ENCODE peak calls at places on chromosomes 16 and 17, in seven cellular contexts. One of them, this sample, is unnamed.
A peak's percentile ranks its signal among the peaks of the same experiment; 100 is the strongest.

GRCh38 chr16:27844826-27845225 is 218.7 kb downstream of the GSG1L start:
- DNase-seq in heart left ventricle: no peak
- DNase-seq in PC-3: no peak
- DNase-seq in GM23338: no peak
- DNase-seq in neural progenitor cell: no peak
- DNase-seq in SJCRH30: no peak
- DNase-seq in CD8-positive, alpha-beta memory T cell: no peak
- DNase-seq in this sample: no peak

GRCh38 chr17:46794318-46794717 is 24.2 kb downstream of the WNT3 start:
- DNase-seq in GM23338: no peak
- DNase-seq in CD8-positive, alpha-beta memory T cell: no peak
- DNase-seq in neural progenitor cell: no peak
- DNase-seq in PC-3: no peak
- DNase-seq in SJCRH30: no peak
- DNase-seq in heart left ventricle: no peak
- DNase-seq in this sample: no peak

GRCh38 chr17:34692932-34693331 is 113.5 kb downstream of the TMEM132E start:
- DNase-seq in neural progenitor cell: no peak
- DNase-seq in PC-3: no peak
- DNase-seq in CD8-positive, alpha-beta memory T cell: no peak
- DNase-seq in SJCRH30: no peak
- DNase-seq in heart left ventricle: no peak
- DNase-seq in GM23338: no peak
- DNase-seq in this sample: no peak

GRCh38 chr17:56652608-56653007 is 59.1 kb downstream of the NOG start:
- DNase-seq in GM23338: no peak
- DNase-seq in heart left ventricle: no peak
- DNase-seq in SJCRH30: no peak
- DNase-seq in neural progenitor cell: no peak
- DNase-seq in PC-3: peak; percentile 31
- DNase-seq in CD8-positive, alpha-beta memory T cell: no peak
- DNase-seq in this sample: no peak

GRCh38 chr16:82229800-82230619 is 60.0 kb upstream of the MPHOSPH6 start:
- DNase-seq in SJCRH30: peak; percentile 74
- DNase-seq in CD8-positive, alpha-beta memory T cell: peak; percentile 39
- DNase-seq in PC-3: peak; percentile 81
- DNase-seq in neural progenitor cell: peak; percentile 86
- DNase-seq in heart left ventricle: peak; percentile 54
- DNase-seq in GM23338: peak; percentile 89
- DNase-seq in this sample: no peak

GRCh38 chr16:81493755-81494433 is 49.3 kb downstream of the CMIP start:
- DNase-seq in heart left ventricle: peak; percentile 24
- DNase-seq in PC-3: peak; percentile 93
- DNase-seq in CD8-positive, alpha-beta memory T cell: no peak
- DNase-seq in neural progenitor cell: no peak
- DNase-seq in SJCRH30: no peak
- DNase-seq in GM23338: no peak
- DNase-seq in this sample: no peak

GRCh38 chr16:85913688-85914422 is 14.9 kb downstream of the IRF8 start:
- DNase-seq in neural progenitor cell: peak; percentile 52
- DNase-seq in GM23338: no peak
- DNase-seq in CD8-positive, alpha-beta memory T cell: no peak
- DNase-seq in PC-3: no peak
- DNase-seq in SJCRH30: no peak
- DNase-seq in heart left ventricle: no peak
- DNase-seq in this sample: no peak

GRCh38 chr17:71460943-71461342 is 659.9 kb upstream of the SOX9 start:
- DNase-seq in heart left ventricle: no peak
- DNase-seq in GM23338: peak; percentile 62
- DNase-seq in CD8-positive, alpha-beta memory T cell: no peak
- DNase-seq in neural progenitor cell: peak; percentile 43
- DNase-seq in SJCRH30: peak; percentile 40
- DNase-seq in PC-3: peak; percentile 74
- DNase-seq in this sample: no peak

GRCh38 chr16:23519282-23519681 is 9.0 kb upstream of the GGA2 start:
- DNase-seq in SJCRH30: no peak
- DNase-seq in heart left ventricle: no peak
- DNase-seq in neural progenitor cell: no peak
- DNase-seq in GM23338: no peak
- DNase-seq in PC-3: no peak
- DNase-seq in CD8-positive, alpha-beta memory T cell: no peak
- DNase-seq in this sample: no peak

DNA sequence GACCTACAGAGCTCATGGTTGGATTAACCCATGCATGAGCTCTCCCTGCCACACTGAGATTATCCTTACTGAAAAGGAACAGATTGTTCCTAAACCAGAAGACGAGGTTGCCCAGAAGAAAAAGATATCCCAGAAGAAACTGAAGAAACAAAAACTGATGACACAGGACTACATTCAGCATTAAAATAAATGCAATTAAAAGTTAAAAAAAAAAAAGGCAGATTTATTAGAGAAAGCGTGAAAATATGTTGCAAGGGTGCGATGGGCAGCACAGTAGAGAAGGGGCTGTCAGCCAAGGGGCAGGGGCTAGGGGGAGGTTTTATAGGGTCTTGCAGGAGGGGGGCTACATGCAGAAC is 40.2 kb upstream of the BPTF start:
- DNase-seq in PC-3: no peak
- DNase-seq in neural progenitor cell: no peak
- DNase-seq in SJCRH30: no peak
- DNase-seq in CD8-positive, alpha-beta memory T cell: no peak
- DNase-seq in heart left ventricle: no peak
- DNase-seq in GM23338: no peak
- DNase-seq in this sample: no peak
- H3K4me3 ChIP-seq in PC-3: no peak overlapping the region
- H3K4me3 ChIP-seq in neural progenitor cell: no peak overlapping the region
- H3K4me3 ChIP-seq in SJCRH30: no peak overlapping the region
- H3K4me3 ChIP-seq in CD8-positive, alpha-beta memory T cell: no peak overlapping the region
- H3K4me3 ChIP-seq in heart left ventricle: no peak overlapping the region
- H3K4me3 ChIP-seq in GM23338: no peak overlapping the region
- H3K4me3 ChIP-seq in this sample: no peak overlapping the region

GRCh38 chr16:75624921-75625334 is 1.8 kb upstream of the ADAT1 start:
- DNase-seq in neural progenitor cell: no peak
- DNase-seq in heart left ventricle: no peak
- DNase-seq in GM23338: no peak
- DNase-seq in SJCRH30: no peak
- DNase-seq in CD8-positive, alpha-beta memory T cell: no peak
- DNase-seq in PC-3: no peak
- DNase-seq in this sample: no peak

GRCh38 chr16:75628351-75628750 is 5.3 kb upstream of the ADAT1 start:
- DNase-seq in PC-3: no peak
- DNase-seq in neural progenitor cell: no peak
- DNase-seq in heart left ventricle: no peak
- DNase-seq in CD8-positive, alpha-beta memory T cell: no peak
- DNase-seq in GM23338: no peak
- DNase-seq in SJCRH30: no peak
- DNase-seq in this sample: no peak

GRCh38 chr16:75626806-75627205 is 3.7 kb upstream of the ADAT1 start:
- DNase-seq in heart left ventricle: no peak
- DNase-seq in PC-3: no peak
- DNase-seq in SJCRH30: no peak
- DNase-seq in CD8-positive, alpha-beta memory T cell: no peak
- DNase-seq in GM23338: no peak
- DNase-seq in neural progenitor cell: no peak
- DNase-seq in this sample: no peak

GRCh38 chr16:75629132-75629531 is 6.1 kb upstream of the ADAT1 start:
- DNase-seq in heart left ventricle: no peak
- DNase-seq in GM23338: no peak
- DNase-seq in neural progenitor cell: no peak
- DNase-seq in CD8-positive, alpha-beta memory T cell: no peak
- DNase-seq in SJCRH30: no peak
- DNase-seq in PC-3: no peak
- DNase-seq in this sample: no peak

DNA sequence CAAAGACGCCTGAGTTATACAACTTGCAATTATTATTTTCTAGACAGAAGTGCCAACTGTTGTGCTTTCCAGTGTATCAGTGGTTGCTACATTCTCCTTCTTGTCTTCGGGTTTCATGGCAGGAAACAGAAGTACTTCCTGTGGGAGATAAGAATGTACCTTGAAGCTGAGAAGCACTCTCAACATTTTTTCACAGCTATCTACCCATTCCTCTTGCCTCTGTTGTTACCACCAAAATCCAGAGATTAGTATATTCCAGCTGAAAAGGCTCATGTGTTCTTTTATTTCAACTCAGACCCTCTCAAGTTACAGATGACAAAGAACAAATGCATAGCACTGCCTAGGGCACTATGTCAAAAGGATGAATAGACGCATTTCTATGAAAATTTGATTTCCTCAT is 4.8 kb upstream of the ADAT1 start:
- DNase-seq in SJCRH30: no peak
- DNase-seq in GM23338: no peak
- DNase-seq in neural progenitor cell: no peak
- DNase-seq in PC-3: no peak
- DNase-seq in CD8-positive, alpha-beta memory T cell: no peak
- DNase-seq in heart left ventricle: no peak
- DNase-seq in this sample: no peak
- H3K27ac ChIP-seq in SJCRH30: no peak overlapping the region
- H3K27ac ChIP-seq in GM23338: no peak overlapping the region
- H3K27ac ChIP-seq in neural progenitor cell: no peak overlapping the region
- H3K27ac ChIP-seq in PC-3: no peak overlapping the region
- H3K27ac ChIP-seq in CD8-positive, alpha-beta memory T cell: no peak overlapping the region
- H3K27ac ChIP-seq in heart left ventricle: no peak overlapping the region
- H3K27ac ChIP-seq in this sample: no peak overlapping the region

GRCh38 chr17:81701288-81702071 is 1.7 kb upstream of the MRPL12 start:
- DNase-seq in SJCRH30: no peak
- DNase-seq in PC-3: peak; percentile 25
- DNase-seq in neural progenitor cell: no peak
- DNase-seq in GM23338: no peak
- DNase-seq in heart left ventricle: no peak
- DNase-seq in CD8-positive, alpha-beta memory T cell: no peak
- DNase-seq in this sample: no peak
- H3K4me3 ChIP-seq in SJCRH30: peak overlapping the region; percentile 92
- H3K4me3 ChIP-seq in PC-3: peak overlapping the region; percentile 75
- H3K4me3 ChIP-seq in neural progenitor cell: peak overlapping the region; percentile 92
- H3K4me3 ChIP-seq in GM23338: peak overlapping the region; percentile 99
- H3K4me3 ChIP-seq in heart left ventricle: peak overlapping the region; percentile 99
- H3K4me3 ChIP-seq in CD8-positive, alpha-beta memory T cell: no peak overlapping the region
- H3K4me3 ChIP-seq in this sample: no peak overlapping the region

GRCh38 chr17:43736389-43736788 is 22.2 kb downstream of the SOST start:
- DNase-seq in neural progenitor cell: no peak
- DNase-seq in heart left ventricle: no peak
- DNase-seq in GM23338: no peak
- DNase-seq in PC-3: no peak
- DNase-seq in CD8-positive, alpha-beta memory T cell: no peak
- DNase-seq in SJCRH30: no peak
- DNase-seq in this sample: no peak

GRCh38 chr17:43737722-43738121 is 20.9 kb downstream of the SOST start:
- DNase-seq in heart left ventricle: no peak
- DNase-seq in neural progenitor cell: no peak
- DNase-seq in GM23338: no peak
- DNase-seq in SJCRH30: no peak
- DNase-seq in CD8-positive, alpha-beta memory T cell: no peak
- DNase-seq in PC-3: no peak
- DNase-seq in this sample: no peak

GRCh38 chr17:43745541-43745940 is 13.1 kb downstream of the SOST start:
- DNase-seq in GM23338: no peak
- DNase-seq in heart left ventricle: peak; percentile 44
- DNase-seq in PC-3: no peak
- DNase-seq in CD8-positive, alpha-beta memory T cell: no peak
- DNase-seq in neural progenitor cell: peak; percentile 52
- DNase-seq in SJCRH30: peak; percentile 24
- DNase-seq in this sample: no peak

GRCh38 chr17:43740541-43740940 is 18.1 kb downstream of the SOST start:
- DNase-seq in CD8-positive, alpha-beta memory T cell: no peak
- DNase-seq in PC-3: peak; percentile 62
- DNase-seq in neural progenitor cell: no peak
- DNase-seq in SJCRH30: no peak
- DNase-seq in heart left ventricle: no peak
- DNase-seq in GM23338: no peak
- DNase-seq in this sample: no peak
- H3K27ac ChIP-seq in CD8-positive, alpha-beta memory T cell: no peak overlapping the region
- H3K27ac ChIP-seq in PC-3: no peak overlapping the region
- H3K27ac ChIP-seq in neural progenitor cell: no peak overlapping the region
- H3K27ac ChIP-seq in SJCRH30: no peak overlapping the region
- H3K27ac ChIP-seq in heart left ventricle: no peak overlapping the region
- H3K27ac ChIP-seq in GM23338: no peak overlapping the region
- H3K27ac ChIP-seq in this sample: no peak overlapping the region

GRCh38 chr17:81138500-81138899 is 26.8 kb upstream of the PVALEF start:
- DNase-seq in GM23338: no peak
- DNase-seq in neural progenitor cell: no peak
- DNase-seq in PC-3: no peak
- DNase-seq in SJCRH30: no peak
- DNase-seq in heart left ventricle: no peak
- DNase-seq in CD8-positive, alpha-beta memory T cell: no peak
- DNase-seq in this sample: no peak
- H3K4me3 ChIP-seq in GM23338: no peak overlapping the region
- H3K4me3 ChIP-seq in neural progenitor cell: no peak overlapping the region
- H3K4me3 ChIP-seq in PC-3: no peak overlapping the region
- H3K4me3 ChIP-seq in SJCRH30: no peak overlapping the region
- H3K4me3 ChIP-seq in heart left ventricle: no peak overlapping the region
- H3K4me3 ChIP-seq in CD8-positive, alpha-beta memory T cell: no peak overlapping the region
- H3K4me3 ChIP-seq in this sample: no peak overlapping the region

GRCh38 chr17:82228842-82229685 is at the start of gene SLC16A3:
- DNase-seq in neural progenitor cell: peak; percentile 91
- DNase-seq in SJCRH30: no peak
- DNase-seq in PC-3: peak; percentile 77
- DNase-seq in GM23338: peak; percentile 73
- DNase-seq in CD8-positive, alpha-beta memory T cell: peak; percentile 60
- DNase-seq in heart left ventricle: peak; percentile 76
- DNase-seq in this sample: peak; percentile 89

GRCh38 chr17:82229686-82230626 is 1.1 kb downstream of the SLC16A3 start:
- DNase-seq in heart left ventricle: no peak
- DNase-seq in GM23338: no peak
- DNase-seq in SJCRH30: no peak
- DNase-seq in CD8-positive, alpha-beta memory T cell: no peak
- DNase-seq in neural progenitor cell: peak; percentile 48
- DNase-seq in PC-3: no peak
- DNase-seq in this sample: peak; percentile 66

GRCh38 chr17:82226809-82227628 is 1.8 kb upstream of the SLC16A3 start:
- DNase-seq in SJCRH30: no peak
- DNase-seq in CD8-positive, alpha-beta memory T cell: no peak
- DNase-seq in GM23338: no peak
- DNase-seq in neural progenitor cell: no peak
- DNase-seq in heart left ventricle: no peak
- DNase-seq in PC-3: no peak
- DNase-seq in this sample: peak; percentile 67

GRCh38 chr17:82227629-82228277 is 1.1 kb upstream of the SLC16A3 start:
- DNase-seq in SJCRH30: no peak
- DNase-seq in neural progenitor cell: no peak
- DNase-seq in GM23338: no peak
- DNase-seq in heart left ventricle: no peak
- DNase-seq in PC-3: no peak
- DNase-seq in CD8-positive, alpha-beta memory T cell: no peak
- DNase-seq in this sample: no peak

DNA sequence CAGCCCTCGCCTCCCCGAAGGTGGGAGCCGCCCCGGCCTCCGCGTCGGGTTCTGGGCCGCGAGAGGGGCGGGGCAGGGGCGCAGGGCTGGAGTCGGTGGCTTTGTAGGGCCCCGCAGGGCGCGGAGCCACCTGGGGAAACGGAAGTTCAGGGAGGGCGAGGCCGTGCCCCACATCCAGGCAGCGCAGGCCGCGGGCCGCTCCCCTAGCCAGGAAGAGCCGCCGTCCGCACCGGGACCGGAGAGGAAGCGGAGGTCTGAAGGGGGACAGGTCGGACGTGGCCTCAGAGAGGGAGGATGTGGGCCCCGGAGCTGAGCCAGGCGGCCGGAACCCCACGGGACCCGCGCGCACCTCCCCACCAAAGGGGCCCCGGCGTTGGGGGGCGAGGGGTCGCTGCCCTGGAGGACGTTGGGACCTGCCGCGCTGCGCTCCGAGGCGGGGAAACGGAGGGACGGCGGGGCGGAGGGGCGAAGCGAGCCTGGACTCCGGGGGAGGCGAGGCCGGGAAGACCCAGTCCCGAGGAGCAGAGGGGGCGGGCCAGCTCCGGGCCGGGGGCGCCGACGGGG is 482 bp upstream of the SLC16A3 start:
- DNase-seq in GM23338: peak; percentile 72
- DNase-seq in CD8-positive, alpha-beta memory T cell: peak; percentile 63
- DNase-seq in neural progenitor cell: peak; percentile 57
- DNase-seq in SJCRH30: no peak
- DNase-seq in PC-3: no peak
- DNase-seq in heart left ventricle: peak; percentile 68
- DNase-seq in this sample: no peak
- H3K27ac ChIP-seq in GM23338: no peak overlapping the region
- H3K27ac ChIP-seq in CD8-positive, alpha-beta memory T cell: peak overlapping the region; percentile 54
- H3K27ac ChIP-seq in neural progenitor cell: no peak overlapping the region
- H3K27ac ChIP-seq in SJCRH30: no peak overlapping the region
- H3K27ac ChIP-seq in PC-3: no peak overlapping the region
- H3K27ac ChIP-seq in heart left ventricle: peak overlapping the region; percentile 92
- H3K27ac ChIP-seq in this sample: no peak overlapping the region